ENCODE peak calls at places on chromosomes 6 and 20, in nine cellular contexts. W, B, I, V, K, U, Q, P and A are unnamed samples.

GRCh38 chr20:25750765-25751696 is 54.4 kb upstream of the ZNF337 start:
- DNase-seq in W (peak), B (no peak), I (peak), V (peak), K (no peak), U (no peak), Q (peak), P (peak), A (no peak)

GRCh38 chr6:128519931-128520435 is 416 bp downstream of the PTPRK start:
- DNase-seq in W (no peak), B (no peak), I (peak), V (peak), K (no peak), U (peak), Q (peak), P (no peak), A (peak)

GRCh38 chr6:33621396-33622388 is 570 bp downstream of the ITPR3 start:
- DNase-seq in W (no peak), B (no peak), I (no peak), V (peak), K (no peak), U (no peak), Q (no peak), P (no peak), A (no peak)

GRCh38 chr6:150767161-150767560 is 98.3 kb upstream of the MTHFD1L start:
- DNase-seq in W (no peak), B (no peak), I (no peak), V (no peak), K (no peak), U (no peak), Q (no peak), P (no peak), A (no peak)

GRCh38 chr6:2028457-2029038 is 216.9 kb downstream of the GMDS start:
- DNase-seq in W (no peak), B (no peak), I (peak), V (no peak), K (no peak), U (no peak), Q (no peak), P (no peak), A (no peak)

GRCh38 chr6:122778961-122779671 is 400 bp upstream of the FABP7 start:
- DNase-seq in W (no peak), B (no peak), I (no peak), V (no peak), K (no peak), U (no peak), Q (no peak), P (peak), A (no peak)

GRCh38 chr6:16286151-16286522 is 47.8 kb downstream of the GMPR start:
- DNase-seq in W (no peak), B (no peak), I (peak), V (peak), K (peak), U (no peak), Q (peak), P (peak), A (no peak)

GRCh38 chr6:127570739-127571389 is 6.1 kb upstream of the C6orf58 start:
- DNase-seq in W (no peak), B (no peak), I (no peak), V (no peak), K (no peak), U (no peak), Q (peak), P (no peak), A (no peak)

GRCh38 chr20:8213831-8214587 is 81.9 kb downstream of the PLCB1 start:
- DNase-seq in W (no peak), B (no peak), I (no peak), V (peak), K (no peak), U (no peak), Q (no peak), P (no peak), A (no peak)

GRCh38 chr6:87832025-87832825 is 130.2 kb upstream of the AKIRIN2 start:
- DNase-seq in W (peak), B (no peak), I (peak), V (peak), K (no peak), U (no peak), Q (peak), P (no peak), A (no peak)

GRCh38 chr20:50215101-50215500 is 24.5 kb downstream of the CEBPB start:
- DNase-seq in W (no peak), B (no peak), I (no peak), V (no peak), K (no peak), U (no peak), Q (peak), P (no peak), A (no peak)

GRCh38 chr6:137357948-137358266 is 136.3 kb downstream of the OLIG3 start:
- DNase-seq in W (no peak), B (no peak), I (no peak), V (no peak), K (no peak), U (no peak), Q (no peak), P (no peak), A (no peak)

GRCh38 chr6:145267076-145267867 is 468.0 kb downstream of the EPM2A start:
- DNase-seq in W (peak), B (no peak), I (no peak), V (no peak), K (no peak), U (no peak), Q (no peak), P (no peak), A (no peak)

GRCh38 chr6:152312434-152312833 is 324.7 kb downstream of the SYNE1 start:
- DNase-seq in W (no peak), B (no peak), I (no peak), V (no peak), K (no peak), U (no peak), Q (no peak), P (no peak), A (no peak)

GRCh38 chr6:46914279-46914810 is 7.4 kb downstream of the ADGRF5 start:
- DNase-seq in W (no peak), B (no peak), I (no peak), V (no peak), K (no peak), U (no peak), Q (no peak), P (no peak), A (no peak)

GRCh38 chr6:138598562-138599173 is 99.4 kb upstream of the NHSL1 start:
- DNase-seq in W (no peak), B (no peak), I (no peak), V (no peak), K (no peak), U (no peak), Q (no peak), P (no peak), A (no peak)

GRCh38 chr20:49275634-49276033 is 2.2 kb downstream of the ZNFX1 start:
- DNase-seq in W (no peak), B (no peak), I (no peak), V (no peak), K (no peak), U (no peak), Q (no peak), P (no peak), A (no peak)

GRCh38 chr6:97189767-97190166 is 93.2 kb downstream of the MMS22L start:
- DNase-seq in W (no peak), B (peak), I (no peak), V (no peak), K (no peak), U (no peak), Q (peak), P (no peak), A (no peak)

GRCh38 chr6:105178110-105178509 is 1.7 kb downstream of the POPDC3 start:
- DNase-seq in W (no peak), B (peak), I (peak), V (no peak), K (no peak), U (no peak), Q (peak), P (no peak), A (no peak)

GRCh38 chr6:6674872-6675271 is 86.4 kb downstream of the LY86 start:
- DNase-seq in W (no peak), B (no peak), I (no peak), V (no peak), K (no peak), U (no peak), Q (no peak), P (peak), A (no peak)
- TF ChIP-seq CTCF in W (no peak), B (peak), I (no peak), V (peak), K (peak), U (no peak), Q (peak), P (peak), A (no peak)

GRCh38 chr6:108167449-108167903 is 1.7 kb downstream of the NR2E1 start:
- DNase-seq in W (no peak), B (no peak), I (no peak), V (no peak), K (no peak), U (no peak), Q (no peak), P (peak), A (no peak)

GRCh38 chr6:108169801-108170606 is 4.2 kb downstream of the NR2E1 start:
- DNase-seq in W (no peak), B (no peak), I (no peak), V (no peak), K (no peak), U (no peak), Q (no peak), P (no peak), A (no peak)

GRCh38 chr6:108168026-108168463 is 2.2 kb downstream of the NR2E1 start:
- DNase-seq in W (no peak), B (no peak), I (no peak), V (no peak), K (no peak), U (no peak), Q (no peak), P (no peak), A (no peak)

GRCh38 chr6:108168980-108169800 is 3.4 kb downstream of the NR2E1 start:
- DNase-seq in W (no peak), B (no peak), I (no peak), V (no peak), K (no peak), U (no peak), Q (no peak), P (no peak), A (no peak)

DNA sequence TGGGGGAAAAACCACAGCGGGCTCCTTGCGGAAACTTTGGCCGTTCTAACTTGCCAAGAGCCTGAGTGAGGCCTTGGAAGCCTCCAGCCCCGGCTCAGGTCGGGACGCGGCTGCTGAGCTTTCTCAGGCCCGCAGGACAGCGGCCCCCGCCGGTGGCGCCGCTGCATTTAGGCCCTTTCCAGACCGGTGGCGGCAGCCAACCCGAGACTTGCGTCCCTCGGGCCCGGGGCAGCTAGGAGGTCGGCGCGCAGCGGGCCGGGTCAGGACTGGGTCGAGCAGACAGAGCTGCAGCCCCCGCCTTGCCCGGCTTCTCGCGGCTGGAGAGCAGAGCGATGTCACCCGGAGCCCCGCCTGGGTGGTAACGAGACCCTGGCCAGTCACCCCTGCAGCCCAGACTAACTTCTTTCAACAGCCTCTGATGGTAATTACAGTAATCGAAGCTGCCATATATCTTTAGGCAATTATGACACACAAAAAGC is 2.7 kb downstream of the NR2E1 start:
- DNase-seq in W (no peak), B (no peak), I (no peak), V (peak), K (no peak), U (no peak), Q (peak), P (peak), A (no peak)
- TF ChIP-seq CTCF in W (peak), B (peak), I (no peak), V (peak), K (no peak), U (no peak), Q (no peak), P (no peak), A (no peak)

DNA sequence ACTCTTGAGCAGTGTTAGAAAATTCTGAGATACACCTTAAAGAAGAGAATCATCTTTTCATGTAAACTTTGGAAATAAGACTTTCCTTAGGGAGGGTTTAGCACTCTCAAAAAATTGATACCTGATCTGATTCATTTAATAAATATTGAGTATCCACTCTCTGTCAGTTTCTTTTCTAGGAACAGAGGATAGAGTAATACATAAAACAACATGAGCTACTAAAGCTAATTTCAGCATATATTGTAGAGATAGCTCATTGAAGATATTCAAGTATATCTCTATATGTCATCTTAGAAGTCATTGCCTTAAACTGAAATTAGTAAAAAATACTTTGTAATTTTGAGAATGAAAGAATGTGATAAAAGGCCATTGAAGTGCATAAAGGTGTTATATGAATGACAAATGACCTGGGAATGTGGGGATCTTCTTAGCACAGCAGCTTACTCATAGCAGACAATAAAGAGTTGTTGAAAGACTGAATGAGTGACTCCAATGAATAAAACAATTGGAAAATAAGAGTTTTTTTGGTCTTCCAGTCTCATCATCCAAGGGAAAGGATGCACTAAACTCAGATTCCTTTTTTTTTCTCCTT is 29.2 kb downstream of the RHAG start:
- DNase-seq in W (no peak), B (no peak), I (no peak), V (no peak), K (no peak), U (no peak), Q (no peak), P (no peak), A (no peak)
- TF ChIP-seq CTCF in W (no peak), B (no peak), I (no peak), V (no peak), K (no peak), U (no peak), Q (no peak), P (peak), A (no peak)

GRCh38 chr20:35662541-35662940 is 2.2 kb downstream of the CPNE1 start:
- DNase-seq in W (no peak), B (no peak), I (no peak), V (no peak), K (no peak), U (no peak), Q (no peak), P (no peak), A (no peak)

GRCh38 chr20:35664544-35665206 is at the start of the genes CPNE1 and RBM12:
- DNase-seq in W (peak), B (peak), I (peak), V (peak), K (peak), U (peak), Q (peak), P (peak), A (peak)

GRCh38 chr20:35663516-35663812 is 1.2 kb downstream of the CPNE1 start:
- DNase-seq in W (no peak), B (no peak), I (no peak), V (peak), K (no peak), U (no peak), Q (no peak), P (no peak), A (no peak)

GRCh38 chr20:35665949-35666288 is 1.2 kb upstream of the CPNE1 start:
- DNase-seq in W (no peak), B (no peak), I (no peak), V (no peak), K (no peak), U (no peak), Q (no peak), P (no peak), A (no peak)

GRCh38 chr20:35663813-35664543 is 722 bp downstream of the CPNE1 start:
- DNase-seq in W (peak), B (no peak), I (peak), V (peak), K (peak), U (no peak), Q (peak), P (peak), A (no peak)
- TF ChIP-seq CTCF in W (no peak), B (no peak), I (no peak), V (no peak), K (no peak), U (no peak), Q (no peak), P (no peak), A (no peak)

DNA sequence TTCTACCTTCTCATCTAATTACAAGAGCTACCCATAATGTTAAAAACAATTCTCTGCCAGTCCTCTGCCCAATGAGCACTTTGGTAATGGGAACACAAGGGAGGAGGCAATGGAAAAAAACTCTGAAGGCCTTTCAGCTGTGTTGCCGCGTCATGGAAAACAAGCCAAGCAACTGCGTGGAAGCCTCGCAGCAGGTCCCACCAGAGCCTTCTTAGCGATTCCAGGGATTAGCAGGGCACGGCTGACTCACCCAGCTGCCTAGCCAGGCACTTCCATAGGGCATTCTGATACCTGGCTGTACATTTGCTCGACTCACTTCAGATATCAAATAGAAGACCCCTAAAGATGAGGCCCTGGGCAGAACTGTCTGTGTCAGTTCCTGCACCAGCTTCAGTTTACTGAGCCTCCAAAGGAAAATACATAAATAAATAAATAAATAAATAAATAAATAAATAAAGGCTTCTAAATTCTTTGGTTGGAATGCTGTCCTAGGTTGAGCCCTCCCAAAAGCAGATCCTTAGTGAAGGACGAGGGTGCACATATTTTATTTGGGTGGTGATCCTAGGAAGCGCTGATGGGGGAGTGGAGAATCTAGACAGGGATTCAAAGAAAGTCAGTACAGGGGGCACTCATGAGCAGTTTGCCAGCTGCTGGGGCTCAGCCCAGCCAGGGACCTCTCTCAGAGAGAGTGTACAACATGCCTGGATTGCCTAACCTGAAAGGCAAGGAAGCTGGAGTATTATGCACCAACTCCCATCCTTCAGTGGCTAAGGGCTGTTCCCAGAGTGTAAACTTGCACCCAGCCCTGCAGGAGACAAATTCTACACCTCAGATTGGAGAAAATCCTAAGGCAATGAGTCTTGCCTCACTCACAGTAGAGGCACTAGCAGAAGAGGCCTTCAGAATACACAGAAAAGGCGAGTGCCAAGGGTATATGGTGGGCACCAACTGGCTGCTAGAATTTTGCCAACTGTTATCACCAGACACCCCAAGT is 18.2 kb downstream of the SNAP25 start:
- DNase-seq in W (no peak), B (no peak), I (no peak), V (no peak), K (no peak), U (no peak), Q (no peak), P (no peak), A (no peak)
- TF ChIP-seq CTCF in W (no peak), B (no peak), I (no peak), V (no peak), K (no peak), U (no peak), Q (no peak), P (no peak), A (no peak)

GRCh38 chr6:40586800-40587201 is 363 bp downstream of the LRFN2 start:
- DNase-seq in W (no peak), B (no peak), I (no peak), V (no peak), K (no peak), U (no peak), Q (no peak), P (peak), A (no peak)

GRCh38 chr6:40588480-40588879 is 1.3 kb upstream of the LRFN2 start:
- DNase-seq in W (no peak), B (no peak), I (no peak), V (no peak), K (no peak), U (no peak), Q (no peak), P (no peak), A (no peak)

GRCh38 chr6:40586369-40586768 is 795 bp downstream of the LRFN2 start:
- DNase-seq in W (no peak), B (no peak), I (no peak), V (no peak), K (no peak), U (no peak), Q (no peak), P (peak), A (no peak)

GRCh38 chr6:40587240-40588069 is at the start of gene LRFN2:
- DNase-seq in W (peak), B (peak), I (peak), V (peak), K (peak), U (peak), Q (peak), P (peak), A (no peak)

DNA sequence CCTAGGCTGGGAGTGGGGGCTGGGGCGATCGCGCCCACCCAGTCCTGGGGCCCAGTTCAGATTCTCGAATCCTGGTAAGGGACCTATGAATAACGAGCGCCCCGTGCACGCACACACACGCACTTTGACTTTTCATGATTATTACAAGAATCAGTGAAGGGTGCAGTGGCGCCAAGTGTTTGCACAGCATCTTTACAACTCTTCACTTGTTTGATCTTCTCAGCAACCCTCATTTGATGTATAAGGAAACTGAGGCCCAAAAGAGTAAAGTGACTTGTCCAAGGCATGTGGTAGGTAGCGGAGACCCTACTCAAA is 863 bp upstream of the LRFN2 start:
- DNase-seq in W (no peak), B (no peak), I (no peak), V (no peak), K (no peak), U (no peak), Q (no peak), P (no peak), A (no peak)
- TF ChIP-seq CTCF in W (no peak), B (no peak), I (no peak), V (no peak), K (peak), U (no peak), Q (no peak), P (no peak), A (no peak)

DNA sequence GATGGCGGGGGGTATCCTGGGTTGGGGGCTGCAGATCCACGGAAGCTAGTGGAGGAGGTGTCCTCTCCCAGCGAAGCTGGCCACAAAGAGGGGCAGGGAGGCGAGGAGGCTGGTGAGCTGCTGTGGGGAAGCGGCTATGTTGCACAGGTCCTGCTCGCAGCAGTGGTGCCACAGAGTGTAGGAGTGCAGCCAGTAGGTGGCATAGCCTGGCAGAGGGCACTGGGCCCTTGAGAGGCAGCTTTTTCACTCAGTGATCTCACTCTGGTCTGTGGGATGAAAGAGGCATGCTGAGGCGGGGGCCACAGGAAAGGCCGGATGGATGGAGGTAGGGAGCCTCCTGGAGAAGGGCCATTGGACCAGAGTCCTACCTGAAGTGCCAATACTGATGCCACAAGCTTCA is 2.9 kb upstream of the LY6G6D start:
- DNase-seq in W (no peak), B (no peak), I (no peak), V (no peak), K (no peak), U (no peak), Q (no peak), P (no peak), A (no peak)
- TF ChIP-seq CTCF in W (peak), B (peak), I (peak), V (peak), K (peak), U (peak), Q (no peak), P (no peak), A (no peak)